ENCODE peak calls at places on chromosomes 4 and X, in ten cellular contexts. W, Y, G, V, N, H, A, O, P and J are unnamed samples.

GRCh38 chrX:7086384-7086783 is 61.1 kb upstream of the STS start:
- DNase-seq in W (peak; percentile 23), Y (no peak), G (no peak), V (no peak), N (no peak), H (no peak), A (no peak), O (no peak), P (no peak), J (no peak)

GRCh38 chr4:174828845-174829701 is at the start of gene GLRA3:
- DNase-seq in W (peak; percentile 27), Y (no peak), G (peak; percentile 5), V (peak; percentile 67), N (peak; percentile 42), H (no peak), A (peak; percentile 91), O (no peak), P (peak; percentile 35), J (peak; percentile 74)

GRCh38 chr4:63787326-63787725 is 621.9 kb downstream of the TECRL start:
- DNase-seq in W (no peak), Y (no peak), G (no peak), V (no peak), N (no peak), H (no peak), A (no peak), O (no peak), P (no peak), J (no peak)

GRCh38 chr4:133147922-133148689 is 988 bp upstream of the PCDH10 start:
- DNase-seq in W (peak; percentile 70), Y (no peak), G (no peak), V (no peak), N (peak; percentile 21), H (no peak), A (peak; percentile 68), O (no peak), P (peak; percentile 64), J (peak; percentile 61)

GRCh38 chr4:139814285-139815015 is 148.8 kb downstream of the MGST2 start:
- DNase-seq in W (peak; percentile 48), Y (no peak), G (no peak), V (no peak), N (peak; percentile 30), H (peak; percentile 47), A (no peak), O (no peak), P (peak; percentile 57), J (peak; percentile 31)

GRCh38 chr4:172785623-172786022 is 383.0 kb upstream of the GALNT7 start:
- DNase-seq in W (peak; percentile 17), Y (no peak), G (no peak), V (no peak), N (no peak), H (no peak), A (no peak), O (no peak), P (no peak), J (no peak)

GRCh38 chrX:40151211-40152172 is 53.7 kb upstream of the BCOR start:
- DNase-seq in W (no peak), Y (no peak), G (no peak), V (no peak), N (no peak), H (no peak), A (no peak), O (no peak), P (no peak), J (no peak)

GRCh38 chr4:67616478-67616877 is 58.0 kb downstream of the STAP1 start:
- DNase-seq in W (no peak), Y (no peak), G (no peak), V (no peak), N (no peak), H (no peak), A (no peak), O (no peak), P (no peak), J (no peak)

GRCh38 chr4:100954048-100954447 is 393.3 kb downstream of the PPP3CA start:
- DNase-seq in W (no peak), Y (no peak), G (no peak), V (no peak), N (no peak), H (no peak), A (no peak), O (no peak), P (no peak), J (no peak)

GRCh38 chr4:5980436-5981155 is 37.6 kb downstream of the C4orf50 start:
- DNase-seq in W (no peak), Y (peak; percentile 7), G (no peak), V (no peak), N (peak; percentile 5), H (no peak), A (peak; percentile 27), O (no peak), P (no peak), J (no peak)

GRCh38 chr4:165299399-165300060 is 27.9 kb upstream of the MSMO1 start:
- DNase-seq in W (no peak), Y (no peak), G (no peak), V (no peak), N (no peak), H (no peak), A (no peak), O (no peak), P (no peak), J (no peak)

GRCh38 chrX:24657671-24658410 is 10.7 kb upstream of the PCYT1B start:
- DNase-seq in W (no peak), Y (no peak), G (no peak), V (no peak), N (no peak), H (no peak), A (no peak), O (no peak), P (no peak), J (no peak)

GRCh38 chr4:153137677-153138630 is 66.3 kb upstream of the TRIM2 start:
- DNase-seq in W (no peak), Y (no peak), G (no peak), V (no peak), N (no peak), H (no peak), A (no peak), O (no peak), P (no peak), J (no peak)

GRCh38 chrX:141641138-141641537 is 51.6 kb downstream of the SPANXA2 start:
- DNase-seq in W (no peak), Y (no peak), G (no peak), V (no peak), N (no peak), H (no peak), A (no peak), O (no peak), P (no peak), J (no peak)

GRCh38 chr4:156800463-156800862 is 171.1 kb downstream of the PDGFC start:
- DNase-seq in W (no peak), Y (no peak), G (no peak), V (no peak), N (no peak), H (no peak), A (no peak), O (no peak), P (no peak), J (no peak)
- TF ChIP-seq CTCF in W (peak; percentile 3), Y (no peak), G (no peak), V (no peak), N (no peak), H (no peak), A (no peak), O (no peak), P (peak; percentile 16), J (no peak)

DNA sequence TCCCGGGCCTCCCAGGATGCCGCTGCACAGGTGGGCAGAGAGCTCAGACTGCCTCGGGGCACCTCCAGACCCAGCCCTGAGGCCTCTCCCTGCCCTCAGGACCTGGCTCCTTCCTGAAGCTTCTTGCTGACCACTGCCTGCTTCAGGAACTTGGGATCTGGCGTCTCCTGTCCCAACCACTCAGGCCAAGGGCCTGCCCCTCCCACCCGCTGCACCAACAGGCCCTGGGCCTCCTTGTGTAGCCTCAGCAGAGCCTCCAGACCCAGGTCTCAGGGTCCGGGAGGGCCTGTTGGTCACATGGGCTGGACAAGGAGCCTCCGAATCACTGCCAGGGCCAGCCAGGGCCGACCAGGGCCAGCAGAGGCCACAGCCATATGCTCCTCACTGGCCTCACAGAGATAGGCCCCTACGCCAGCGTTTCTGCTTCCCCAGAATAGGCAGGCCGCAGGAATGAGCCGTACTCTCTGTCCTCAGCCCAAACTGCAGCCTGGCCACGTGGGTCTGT is 2.8 kb downstream of the MXD4 start:
- DNase-seq in W (no peak), Y (no peak), G (no peak), V (no peak), N (no peak), H (no peak), A (peak; percentile 23), O (no peak), P (no peak), J (no peak)
- H3K4me3 ChIP-seq in W (no peak overlapping the region), Y (no peak overlapping the region), G (no peak overlapping the region), V (no peak overlapping the region), N (peak overlapping the region; percentile 83), H (peak overlapping the region; percentile 93), A (no peak overlapping the region), O (peak overlapping the region; percentile 93), P (no peak overlapping the region), J (peak overlapping the region; percentile 24)

GRCh38 chr4:161642708-161643107 is 521.1 kb downstream of the FSTL5 start:
- DNase-seq in W (peak; percentile 11), Y (no peak), G (no peak), V (no peak), N (no peak), H (no peak), A (no peak), O (no peak), P (peak; percentile 10), J (peak; percentile 33)
- TF ChIP-seq CTCF in W (no peak), Y (no peak), G (no peak), V (peak; percentile 14), N (no peak), H (no peak), A (peak; percentile 28), O (no peak), P (no peak), J (peak; percentile 38)

DNA sequence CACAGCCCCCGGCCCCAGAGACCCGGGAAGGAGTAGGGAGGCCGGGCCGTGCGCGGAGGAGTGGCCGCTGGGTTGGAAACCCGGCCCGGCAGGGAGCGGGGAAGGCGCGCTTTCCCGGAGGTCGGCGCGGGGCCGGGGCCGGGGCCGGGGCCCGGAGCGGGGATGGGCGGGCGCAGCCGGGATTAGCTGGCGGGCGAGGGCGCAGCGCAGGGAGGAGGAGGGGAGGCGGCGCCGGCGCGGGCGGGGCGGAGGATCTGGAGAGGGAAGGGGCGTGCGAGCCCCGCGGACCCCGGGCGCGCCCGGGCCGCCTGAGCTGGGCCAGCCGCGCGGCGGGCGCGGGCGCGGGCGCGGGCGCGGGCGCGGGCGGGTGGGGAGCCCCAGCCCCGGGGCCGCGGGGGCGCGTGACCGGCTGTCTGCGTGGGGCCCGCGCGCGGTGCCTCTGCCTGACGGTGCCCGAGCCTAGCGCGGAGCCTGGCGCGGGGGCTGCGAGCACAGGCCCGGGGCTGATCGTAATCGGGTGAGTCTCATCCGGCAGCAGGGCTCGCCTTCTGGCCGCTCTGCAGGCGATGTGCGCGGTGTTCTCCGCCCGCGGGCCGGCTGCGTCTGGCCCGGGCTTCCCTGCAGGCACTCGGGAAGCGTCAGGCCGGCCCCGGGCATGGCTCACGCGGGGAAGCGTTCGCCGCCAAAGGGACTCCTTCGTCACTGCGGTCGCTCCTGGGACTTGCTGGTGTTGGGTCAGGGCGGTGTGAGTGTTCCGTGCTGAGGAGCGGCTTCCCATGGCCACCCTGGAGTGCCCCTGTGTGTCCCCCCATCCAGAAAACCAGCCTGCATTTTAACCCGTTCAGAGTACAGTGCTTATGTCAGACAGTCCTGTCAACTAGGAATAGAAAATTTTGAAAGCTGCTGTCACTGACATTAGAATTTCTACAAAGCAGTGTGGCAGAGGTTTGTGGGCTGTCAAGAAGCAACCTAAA is 40.4 kb downstream of the FAM149A start:
- DNase-seq in W (peak; percentile 62), Y (no peak), G (peak; percentile 16), V (peak; percentile 13), N (peak; percentile 47), H (peak; percentile 32), A (peak; percentile 53), O (no peak), P (peak; percentile 69), J (peak; percentile 69)
- H3K4me3 ChIP-seq in W (peak overlapping the region; percentile 66), Y (peak overlapping the region; percentile 50), G (peak overlapping the region; percentile 58), V (peak overlapping the region; percentile 59), N (peak overlapping the region; percentile 46), H (peak overlapping the region; percentile 48), A (peak overlapping the region; percentile 69), O (peak overlapping the region; percentile 64), P (peak overlapping the region; percentile 55), J (peak overlapping the region; percentile 60)